ENCODE peak calls at places on chromosome 9, in five cellular contexts. X is tibial nerve, L is breast epithelium, H is uterus, O is upper lobe of left lung. W is an unnamed sample.

GRCh38 chr9:30925126-30925525 is 1459.3 kb upstream of the ACO1 start:
- DNase-seq in X (no peak), L (no peak), H (no peak), O (no peak), W (no peak)

GRCh38 chr9:131204285-131204684 is 72.0 kb downstream of the FAM78A start:
- DNase-seq in X (no peak), L (no peak), H (no peak), O (no peak), W (no peak)

GRCh38 chr9:108463927-108464606 is 391.7 kb downstream of the ACTL7B start:
- DNase-seq in X (no peak), L (no peak), H (no peak), O (no peak), W (no peak)

GRCh38 chr9:121367651-121368510 is 2.2 kb downstream of the STOM start:
- DNase-seq in X (no peak), L (no peak), H (no peak), O (no peak), W (no peak)

GRCh38 chr9:136002886-136003285 is 41.7 kb upstream of the UBAC1 start:
- DNase-seq in X (no peak), L (no peak), H (no peak), O (peak), W (no peak)

GRCh38 chr9:134224130-134224826 is 59.9 kb upstream of the RNU6ATAC start:
- DNase-seq in X (no peak), L (no peak), H (no peak), O (no peak), W (no peak)

GRCh38 chr9:10265102-10265708 is 347.6 kb downstream of the PTPRD start:
- DNase-seq in X (no peak), L (no peak), H (no peak), O (no peak), W (no peak)

GRCh38 chr9:133738039-133738805 is at the start of gene SARDH:
- DNase-seq in X (peak), L (no peak), H (peak), O (peak), W (no peak)

GRCh38 chr9:120152295-120152694 is 427.7 kb downstream of the CDK5RAP2 start:
- DNase-seq in X (no peak), L (no peak), H (no peak), O (no peak), W (no peak)

GRCh38 chr9:14245901-14246525 is 67.9 kb downstream of the NFIB start:
- DNase-seq in X (no peak), L (no peak), H (no peak), O (no peak), W (no peak)
- TF ChIP-seq POLR2A in X (no peak), L (no peak), H (no peak), O (no peak), W (no peak)

DNA sequence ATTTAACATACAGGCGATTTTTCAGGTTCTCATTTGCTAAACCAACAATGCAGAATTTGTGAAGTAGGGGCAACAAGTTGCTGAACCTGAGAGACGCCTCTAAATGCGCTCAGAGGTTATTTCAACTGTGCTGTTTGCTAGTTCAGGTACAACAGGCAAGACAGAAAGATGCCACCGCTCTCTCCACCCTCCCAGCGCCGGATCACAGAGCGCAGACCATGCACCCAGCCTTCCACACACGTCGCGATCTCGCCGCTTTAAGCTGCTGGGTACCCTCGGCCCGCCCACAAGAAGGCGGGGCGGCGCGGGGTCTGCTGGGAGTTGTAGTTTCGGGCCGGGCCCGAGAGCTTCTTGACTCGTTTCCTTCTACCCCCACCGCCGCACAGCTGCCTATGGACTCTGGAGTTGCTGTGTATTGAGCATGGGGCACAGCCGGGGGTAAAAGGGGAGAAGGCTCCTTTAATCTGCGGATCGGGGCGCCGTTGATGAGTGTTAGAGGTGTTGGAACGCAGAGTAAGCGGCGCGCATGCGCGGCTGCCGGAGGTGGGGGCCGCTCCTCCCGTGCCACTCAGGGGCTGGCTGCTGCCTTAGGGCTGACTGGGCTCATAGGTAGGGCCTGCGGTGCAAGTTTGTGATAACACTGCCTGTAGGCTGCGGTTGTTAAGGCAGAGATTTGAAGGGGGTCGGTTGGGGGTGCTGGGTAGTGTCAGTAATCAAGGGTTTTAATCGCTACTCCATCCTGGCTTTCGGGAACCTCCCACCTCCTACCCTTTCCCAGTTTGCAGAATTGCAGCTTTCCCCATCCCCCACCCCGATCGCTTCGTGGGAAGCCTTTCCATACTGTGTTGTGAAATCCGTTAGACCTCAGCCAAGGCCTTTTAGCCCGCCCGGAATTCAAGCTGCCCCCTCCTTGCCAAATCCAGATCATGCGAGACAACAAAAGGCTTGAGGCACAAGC is 40.3 kb upstream of the ABCA1 start:
- DNase-seq in X (peak), L (peak), H (peak), O (peak), W (peak)
- TF ChIP-seq POLR2A in X (peak), L (no peak), H (no peak), O (no peak), W (no peak)

DNA sequence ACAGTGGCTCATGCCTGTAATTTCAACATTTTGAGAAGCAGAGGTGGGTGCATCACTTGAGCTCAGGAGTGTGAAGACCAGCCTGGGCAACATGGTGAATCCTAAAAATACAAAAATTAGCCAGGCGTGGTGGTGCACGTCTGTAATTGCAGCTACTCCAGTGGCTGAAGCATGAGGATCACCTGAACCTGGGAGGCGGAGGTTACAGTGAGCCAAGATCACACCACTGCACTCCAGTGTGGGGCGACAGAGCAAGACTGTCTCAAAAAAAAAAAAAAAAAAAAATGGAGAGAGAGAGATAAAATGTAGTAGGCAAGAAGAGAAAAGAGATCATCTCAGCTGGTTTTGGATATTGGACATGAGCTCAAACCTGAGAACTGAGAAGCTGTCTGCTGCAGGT is 23.7 kb upstream of the ZCCHC7 start:
- DNase-seq in X (no peak), L (no peak), H (no peak), O (no peak), W (no peak)
- TF ChIP-seq POLR2A in X (no peak), L (no peak), H (no peak), O (no peak), W (no peak)

DNA sequence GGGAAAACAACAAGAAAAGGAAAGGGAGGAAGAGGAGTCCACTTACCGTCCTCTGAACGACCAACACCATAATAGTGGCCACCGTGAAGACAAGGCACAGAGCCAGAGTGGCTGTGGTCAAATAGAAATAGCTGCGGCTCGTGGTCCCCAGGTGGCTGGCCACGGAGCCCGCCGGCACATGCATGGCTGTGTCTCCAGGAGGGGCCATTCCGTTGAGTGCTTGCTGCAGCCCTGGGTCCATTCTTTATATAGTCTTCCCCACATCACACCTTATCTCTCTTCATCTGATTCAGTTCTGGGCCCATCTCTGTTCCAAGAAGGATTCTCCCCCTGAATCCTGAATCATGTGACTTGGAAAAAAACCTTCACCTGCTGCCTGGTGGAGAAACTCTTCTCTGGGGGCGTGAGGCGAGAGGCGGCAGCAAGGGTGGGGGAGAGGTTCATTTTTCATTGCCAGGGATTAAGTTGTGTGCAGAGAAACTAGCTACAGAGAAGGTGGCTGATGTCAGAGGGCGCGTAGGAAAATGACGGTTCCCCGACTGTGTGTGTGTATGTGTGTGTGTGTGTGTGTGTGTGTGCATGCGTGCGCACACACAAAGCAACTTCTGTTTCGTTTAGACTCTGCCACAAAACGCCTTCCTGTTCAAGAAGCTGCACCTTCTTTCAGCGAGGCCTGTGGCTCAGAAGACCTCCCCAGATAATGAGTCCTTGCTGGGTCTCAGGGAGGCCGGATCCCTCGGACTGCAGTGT is at the start of gene TNFSF8:
- DNase-seq in X (no peak), L (no peak), H (no peak), O (peak), W (peak)
- TF ChIP-seq POLR2A in X (peak), L (no peak), H (no peak), O (no peak), W (no peak)

DNA sequence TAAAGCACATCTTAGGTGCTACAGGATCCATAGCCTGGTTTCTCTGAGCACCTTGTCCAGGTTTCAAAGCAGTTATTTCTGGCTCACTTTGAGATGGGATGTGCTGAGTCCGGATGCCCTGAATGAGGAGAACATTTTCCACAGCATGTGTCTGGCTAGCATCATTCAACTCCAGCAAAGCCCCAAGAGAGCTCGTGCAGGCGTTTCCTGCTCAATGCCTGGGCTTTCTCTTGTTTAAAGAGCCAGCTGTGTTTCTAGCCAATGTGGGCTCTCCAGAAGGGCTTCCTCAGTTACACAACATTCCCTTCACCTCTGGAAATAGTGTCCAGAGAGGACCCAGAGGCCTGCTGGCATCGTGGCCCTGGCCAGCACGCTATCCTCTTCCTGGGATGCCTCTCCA is 411.7 kb downstream of the DMAC1 start:
- DNase-seq in X (no peak), L (no peak), H (no peak), O (no peak), W (no peak)
- TF ChIP-seq POLR2A in X (no peak), L (no peak), H (no peak), O (no peak), W (no peak)

DNA sequence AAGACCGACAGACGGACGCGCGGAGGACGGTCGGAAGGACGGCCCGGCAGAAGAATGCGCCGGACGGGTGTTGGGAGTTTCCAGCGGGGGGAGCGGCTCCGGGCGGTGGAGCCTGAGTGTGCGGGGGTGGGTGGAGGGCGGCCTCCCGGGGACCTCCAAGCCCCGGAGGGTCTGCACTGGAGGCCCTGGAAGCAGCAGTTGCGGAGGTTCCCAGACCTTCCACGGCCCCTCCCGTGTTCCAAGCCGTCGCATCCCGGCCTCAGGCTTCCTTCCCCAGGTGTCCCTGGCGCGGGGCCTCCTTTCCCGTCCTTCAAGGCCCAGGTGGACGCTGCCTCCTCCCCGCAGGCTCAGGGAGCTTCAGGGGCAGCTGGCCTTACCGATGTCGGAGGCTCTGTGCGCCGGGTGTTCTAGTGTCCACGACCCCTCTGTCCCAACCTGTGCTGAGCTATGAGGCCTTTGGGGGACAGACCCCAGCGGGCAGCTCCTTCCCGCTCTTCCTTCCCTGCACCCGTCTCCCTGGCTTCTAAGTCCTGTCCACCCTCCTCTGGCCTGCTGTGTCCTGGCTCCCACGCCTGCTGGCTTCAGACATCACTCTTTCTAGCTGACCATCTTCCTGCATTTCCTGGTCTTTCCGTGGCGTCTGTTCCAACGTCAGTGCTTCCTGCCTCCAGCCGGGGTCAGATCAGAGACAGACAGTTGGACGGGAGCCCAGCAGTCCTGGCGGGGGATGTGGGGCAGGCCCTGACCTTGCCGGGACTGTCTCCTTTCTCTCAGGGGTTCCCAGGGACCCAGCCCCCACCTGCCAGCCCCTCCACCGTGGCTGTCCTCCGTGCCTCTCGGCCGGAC is 5.6 kb downstream of the NRARP start:
- DNase-seq in X (no peak), L (no peak), H (no peak), O (peak), W (peak)
- TF ChIP-seq POLR2A in X (no peak), L (no peak), H (peak), O (no peak), W (peak)

GRCh38 chr9:98228392-98229089 is 26.9 kb downstream of the TBC1D2 start:
- DNase-seq in X (no peak), L (no peak), H (no peak), O (no peak), W (no peak)
- TF ChIP-seq POLR2A in X (no peak), L (no peak), H (no peak), O (no peak), W (no peak)

DNA sequence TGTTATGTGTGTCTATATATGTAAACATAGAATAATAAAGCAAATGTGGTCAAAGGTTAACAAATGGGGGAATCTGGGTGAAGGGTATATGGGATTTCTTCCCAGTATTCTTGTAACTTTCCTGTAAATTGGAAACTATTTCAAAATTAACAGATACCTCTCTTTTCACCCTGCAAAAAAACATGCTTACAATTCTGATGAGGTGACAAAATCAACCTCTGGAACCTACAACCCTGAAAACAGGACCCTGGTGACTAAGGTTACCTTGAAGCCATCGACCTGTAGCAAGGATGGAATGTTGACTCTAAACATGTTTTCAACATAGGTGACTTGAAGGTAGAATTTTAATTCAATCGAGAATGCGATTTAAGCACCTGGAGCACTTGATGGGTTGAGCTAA is 5.9 kb upstream of the SPTAN1 start:
- DNase-seq in X (no peak), L (no peak), H (no peak), O (no peak), W (no peak)
- TF ChIP-seq POLR2A in X (no peak), L (no peak), H (no peak), O (no peak), W (no peak)

GRCh38 chr9:105828596-105829213 is 134.4 kb downstream of the TMEM38B start:
- DNase-seq in X (no peak), L (no peak), H (no peak), O (no peak), W (no peak)
- TF ChIP-seq POLR2A in X (no peak), L (no peak), H (no peak), O (no peak), W (no peak)

GRCh38 chr9:71302776-71303175 is 181.4 kb upstream of the TRPM3 start:
- DNase-seq in X (no peak), L (no peak), H (no peak), O (no peak), W (no peak)
- TF ChIP-seq POLR2A in X (no peak), L (no peak), H (no peak), O (no peak), W (no peak)

W was measured in Peyer's patch.